ENCODE peak calls at places on chromosomes 13 and 19, in eight cellular contexts. B is neuronal stem cell, O is neural progenitor cell, J is IMR-90, C is keratinocyte, S is GM23248, A is endothelial cell of umbilical vein, E is OCI-LY7. K is an unnamed sample.

GRCh38 chr19:17075860-17076538 is 422 bp downstream of the MYO9B start:
- DNase-seq in O (peak), S (peak), C (no peak), B (no peak), E (peak), A (peak), J (peak), K (peak)

GRCh38 chr19:5821521-5822180 is 16.8 kb downstream of the NRTN start:
- DNase-seq in A (no peak), B (no peak), C (no peak), O (no peak), S (no peak), J (no peak), E (no peak), K (no peak)

GRCh38 chr13:83340170-83340569 is 542.1 kb downstream of the SLITRK1 start:
- DNase-seq in B (no peak), E (no peak), S (no peak), O (no peak), J (no peak), A (no peak), C (no peak), K (peak)

GRCh38 chr13:111139874-111140561 is 24.9 kb downstream of the ARHGEF7 start:
- DNase-seq in A (no peak), E (no peak), B (no peak), S (no peak), J (no peak), C (no peak), O (no peak), K (no peak)

GRCh38 chr19:36140289-36141038 is 598 bp downstream of the CAPNS1 start:
- DNase-seq in A (peak), S (peak), E (peak), B (peak), C (no peak), J (peak), O (peak), K (peak)

GRCh38 chr13:41050041-41050440 is 11.3 kb upstream of the WBP4 start:
- DNase-seq in O (no peak), J (no peak), B (no peak), E (no peak), S (peak), C (no peak), A (peak), K (no peak)

GRCh38 chr13:82803341-82803740 is 1078.9 kb downstream of the SLITRK1 start:
- DNase-seq in S (peak), B (no peak), E (no peak), C (no peak), O (no peak), J (no peak), A (no peak), K (no peak)

GRCh38 chr19:19600793-19601346 is 17.6 kb downstream of the PBX4 start:
- DNase-seq in O (no peak), E (no peak), B (no peak), C (no peak), A (no peak), S (no peak), J (no peak), K (no peak)

GRCh38 chr13:109884462-109884861 is 98.1 kb upstream of the IRS2 start:
- DNase-seq in C (no peak), A (no peak), J (no peak), S (no peak), B (no peak), E (no peak), O (no peak), K (no peak)

GRCh38 chr13:93355094-93355493 is 128.5 kb downstream of the GPC6 start:
- DNase-seq in J (no peak), S (no peak), C (no peak), O (no peak), B (no peak), A (no peak), E (no peak), K (no peak)

GRCh38 chr19:33675501-33676124 is 53.9 kb downstream of the CHST8 start:
- DNase-seq in O (peak), J (no peak), C (no peak), S (no peak), B (no peak), A (no peak), E (no peak), K (peak)

GRCh38 chr13:66967825-66968597 is 262.1 kb downstream of the PCDH9 start:
- DNase-seq in B (no peak), J (peak), C (no peak), S (no peak), E (no peak), O (no peak), A (no peak), K (no peak)

GRCh38 chr13:48804836-48805601 is 151.3 kb downstream of the CYSLTR2 start:
- DNase-seq in E (no peak), J (no peak), C (no peak), A (peak), B (no peak), S (no peak), O (no peak), K (no peak)

GRCh38 chr13:114173261-114173660 is 5.8 kb upstream of the CFAP97D2 start:
- DNase-seq in C (no peak), B (no peak), E (no peak), A (no peak), J (peak), S (no peak), O (no peak), K (no peak)

GRCh38 chr19:6273701-6274601 is 5.8 kb downstream of the MLLT1 start:
- DNase-seq in A (peak), E (no peak), O (no peak), S (peak), B (no peak), J (peak), C (no peak), K (peak)

DNA sequence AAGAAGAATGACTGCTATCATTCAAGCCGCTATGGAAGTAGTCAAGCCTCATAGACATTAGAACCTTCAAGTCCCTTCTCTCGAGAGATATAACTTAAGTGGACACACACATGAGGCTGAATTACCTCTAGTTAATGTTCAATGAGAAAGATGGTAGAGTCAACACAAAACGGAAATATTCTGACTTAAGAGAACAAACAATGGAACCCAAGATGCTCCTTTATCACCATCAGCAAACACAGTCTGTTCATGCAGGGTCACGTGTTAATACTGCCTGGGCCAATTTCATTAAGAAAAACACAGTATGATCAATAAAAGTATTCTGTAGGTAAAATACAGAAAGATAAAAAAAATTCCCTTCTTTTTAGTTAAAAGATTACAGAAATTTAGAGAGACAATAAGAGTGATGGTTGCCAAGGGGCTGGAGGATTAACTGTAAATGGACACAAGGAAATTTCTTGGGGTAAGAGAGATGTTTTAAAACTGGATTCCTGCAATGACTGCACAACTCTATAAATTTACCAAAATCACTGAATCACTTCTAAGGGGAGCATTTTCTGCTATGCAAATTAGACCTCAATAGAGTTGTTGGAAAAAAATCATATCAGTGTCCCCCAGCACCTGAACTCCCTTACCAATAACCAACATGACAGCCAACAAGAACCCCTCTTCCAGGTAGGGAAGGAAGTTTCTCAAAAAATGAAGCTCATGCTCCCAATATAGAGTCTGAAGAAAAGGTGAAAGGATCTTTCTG is 256.6 kb downstream of the ABCC4 start:
- DNase-seq in A (no peak), S (no peak), J (no peak), C (no peak), B (no peak), E (no peak), O (no peak), K (no peak)
- H3K4me2 ChIP-seq in A (no peak), S (no peak), J (no peak), C (no peak), B (no peak), E (no peak), O (no peak), K (no peak)

GRCh38 chr19:2981898-2982297 is 4.5 kb downstream of the TLE6 start:
- DNase-seq in O (no peak), A (no peak), S (no peak), B (no peak), J (no peak), E (no peak), C (no peak), K (no peak)

GRCh38 chr19:2982983-2983350 is 5.6 kb downstream of the TLE6 start:
- DNase-seq in O (peak), B (no peak), A (peak), C (no peak), J (peak), S (peak), E (no peak), K (peak)

GRCh38 chr19:2982556-2982955 is 5.2 kb downstream of the TLE6 start:
- DNase-seq in A (no peak), B (no peak), J (no peak), E (no peak), C (no peak), S (no peak), O (no peak), K (no peak)

GRCh38 chr19:2984196-2984490 is 6.8 kb downstream of the TLE6 start:
- DNase-seq in E (no peak), J (no peak), O (no peak), B (peak), C (no peak), A (no peak), S (peak), K (no peak)

DNA sequence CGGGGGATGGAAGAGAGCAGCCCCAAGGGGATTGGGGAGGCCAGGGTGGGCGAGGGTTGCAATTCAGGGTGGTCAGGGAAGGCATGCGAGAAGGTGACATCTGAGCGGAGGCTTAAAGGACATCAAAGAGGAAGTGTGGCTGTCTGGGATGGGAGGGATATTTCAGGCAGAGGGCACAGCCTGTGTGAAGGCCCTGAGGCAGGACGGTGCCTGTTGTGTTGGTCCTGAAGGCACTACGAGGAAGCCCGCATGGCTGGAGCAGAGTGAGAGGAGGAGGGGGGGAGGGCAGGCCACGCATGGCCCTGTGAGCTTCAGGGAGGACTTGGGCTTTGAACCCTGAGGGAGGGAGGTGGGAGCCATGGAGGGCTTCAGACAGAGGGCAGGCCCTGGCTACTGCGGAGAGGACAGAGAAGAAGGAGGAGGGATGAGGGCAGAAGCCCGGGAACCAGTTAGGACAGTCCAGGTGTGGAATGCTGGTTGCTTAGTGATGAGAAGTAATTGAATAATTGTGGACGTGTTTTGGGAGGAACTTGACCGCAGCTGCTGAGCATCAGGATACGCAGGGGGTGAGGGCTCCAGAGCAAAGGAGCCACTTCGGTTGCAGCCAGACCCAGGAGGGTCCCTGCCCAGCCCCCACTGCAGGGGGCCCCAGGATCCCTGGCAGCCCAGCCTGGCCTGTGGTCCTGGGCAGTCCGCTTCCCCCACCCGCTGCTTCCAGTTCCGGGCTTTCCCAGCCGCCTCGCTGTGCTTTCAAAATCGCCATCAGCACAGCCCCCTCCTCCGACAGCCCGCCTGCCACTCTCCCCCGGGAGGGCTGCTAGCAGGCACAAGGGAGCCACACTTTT is 6.2 kb downstream of the TLE6 start:
- DNase-seq in B (no peak), S (peak), E (peak), O (peak), C (no peak), A (peak), J (peak), K (peak)
- H3K4me3 ChIP-seq in B (no peak), S (peak), E (peak), O (peak), C (peak), A (peak), J (peak), K (no peak)

DNA sequence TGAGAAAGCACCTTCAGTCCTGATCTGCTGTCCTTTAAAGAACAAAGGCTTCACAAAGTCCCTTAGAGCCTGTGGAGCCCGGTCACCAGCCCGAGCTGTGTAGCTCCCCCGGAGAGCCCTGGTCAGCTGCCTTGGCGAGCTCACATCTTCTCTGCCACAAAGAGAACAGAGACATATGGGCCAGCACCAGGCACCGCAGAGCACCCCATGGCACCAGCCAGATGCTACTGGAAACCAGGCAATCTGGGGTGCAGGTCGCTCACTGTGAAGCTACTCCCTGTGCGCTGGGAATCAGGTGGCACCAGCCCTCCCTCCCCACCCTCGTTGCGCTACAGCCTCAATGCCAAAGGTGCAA is 44.3 kb upstream of the F7 start:
- DNase-seq in S (no peak), J (no peak), B (no peak), O (no peak), C (no peak), E (no peak), A (no peak), K (no peak)
- H3K4me2 ChIP-seq in S (no peak), J (no peak), B (no peak), O (no peak), C (no peak), E (no peak), A (no peak), K (no peak)

GRCh38 chr13:30959678-30960077 is 27.2 kb downstream of the TEX26 start:
- DNase-seq in A (no peak), B (no peak), O (no peak), C (no peak), E (no peak), S (no peak), J (no peak), K (no peak)
- H3K4me3 ChIP-seq in A (no peak), B (no peak), O (no peak), C (no peak), E (no peak), S (no peak), J (no peak), K (no peak)

DNA sequence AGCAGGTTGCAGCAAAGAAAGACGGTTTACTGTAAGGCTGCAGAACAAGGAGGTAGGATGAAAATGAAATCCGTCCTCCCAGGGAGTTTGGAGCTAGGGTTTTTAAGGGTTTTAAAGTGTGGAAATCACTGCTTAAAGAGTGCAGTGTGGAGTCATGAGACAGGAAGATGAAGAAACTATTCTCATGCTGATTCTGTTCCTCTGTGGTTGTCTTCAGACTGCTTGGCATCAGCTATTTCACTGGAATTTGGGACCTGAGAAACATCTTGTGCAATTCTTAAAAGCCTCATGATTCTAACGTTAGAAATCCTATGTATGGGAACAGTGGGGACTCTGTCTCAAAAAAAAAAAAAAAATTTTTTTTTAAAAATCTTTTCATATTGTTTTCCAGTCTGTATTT is 11.4 kb downstream of the ZNF331 start:
- DNase-seq in E (no peak), C (no peak), S (peak), J (peak), A (no peak), B (no peak), O (no peak), K (peak)
- H3K4me2 ChIP-seq in E (no peak), C (no peak), S (peak), J (peak), A (no peak), B (no peak), O (no peak), K (peak)

DNA sequence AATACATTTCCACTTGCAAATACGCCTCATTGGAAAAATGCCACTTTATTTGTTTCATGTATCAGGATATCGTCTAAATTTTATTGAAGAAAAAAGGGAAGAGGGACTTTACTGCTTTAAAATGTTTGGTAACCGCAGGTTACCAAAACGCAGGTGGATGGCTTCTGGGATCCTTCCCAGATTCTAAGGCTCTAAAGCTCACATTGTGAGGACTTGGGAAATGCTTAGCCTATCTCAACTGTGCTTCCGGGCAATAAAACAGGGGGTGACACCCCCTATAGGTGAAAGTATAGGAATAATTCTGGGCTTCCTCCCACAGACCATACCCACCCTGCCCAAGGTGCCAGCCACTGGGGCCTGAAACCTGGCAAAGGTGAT is 73.2 kb upstream of the IPO5 start:
- DNase-seq in B (no peak), C (no peak), J (no peak), O (no peak), E (no peak), S (no peak), A (no peak), K (no peak)
- H3K4me3 ChIP-seq in B (no peak), C (no peak), J (no peak), O (no peak), E (no peak), S (peak), A (no peak), K (no peak)

DNA sequence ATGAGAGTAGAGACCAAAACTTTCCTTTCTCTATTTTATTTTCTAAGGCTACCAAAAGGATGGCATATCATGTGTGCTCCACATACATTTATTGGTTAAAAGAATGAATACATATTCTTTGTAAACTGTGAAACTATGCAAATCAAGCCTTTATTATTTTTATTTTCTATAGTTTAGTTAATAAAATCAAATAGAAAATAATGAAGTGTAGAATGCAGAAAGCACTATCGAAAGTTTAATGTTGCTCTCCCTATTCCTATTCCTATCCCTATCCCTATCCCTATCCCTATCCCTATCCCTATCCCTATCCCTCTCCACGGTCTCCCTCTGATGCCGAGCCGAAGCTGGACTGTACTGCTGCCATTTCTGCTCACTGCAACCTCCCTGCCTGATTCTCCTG is 60.3 kb downstream of the ZNF100 start:
- DNase-seq in E (no peak), S (no peak), C (no peak), J (no peak), B (no peak), A (no peak), O (no peak), K (no peak)
- H3K4me2 ChIP-seq in E (no peak), S (no peak), C (no peak), J (no peak), B (no peak), A (no peak), O (no peak), K (no peak)